ENCODE peak calls at places on chromosomes 7 and 10, in five cellular contexts. Z is activated naive CD8-positive, alpha-beta T cell treated with anti-CD3 and anti-CD28 coated beads, Interleukin-2, amount 50 U/mL, for 16 hours; I is posterior vena cava; E is HT1080; Y is aorta. G is an unnamed sample.

GRCh38 chr7:149856583-149856982 is 17.2 kb upstream of the ATP6V0E2 start:
- DNase-seq in Z (no peak), I (no peak), E (no peak), Y (no peak), G (no peak)

GRCh38 chr7:37287093-37287492 is 161.6 kb downstream of the ELMO1 start:
- DNase-seq in Z (no peak), I (no peak), E (no peak), Y (no peak), G (peak; percentile 37)

GRCh38 chr10:7370511-7370910 is 40.3 kb downstream of the SFMBT2 start:
- DNase-seq in Z (no peak), I (no peak), E (no peak), Y (no peak), G (no peak)

GRCh38 chr7:134290286-134290685 is 26.4 kb downstream of the SLC35B4 start:
- DNase-seq in Z (no peak), I (no peak), E (peak; percentile 11), Y (no peak), G (no peak)

GRCh38 chr7:22202141-22202540 is 154.8 kb downstream of the RAPGEF5 start:
- DNase-seq in Z (no peak), I (no peak), E (no peak), Y (no peak), G (peak; percentile 2)

GRCh38 chr10:3090914-3091313 is 23.6 kb downstream of the PFKP start:
- DNase-seq in Z (no peak), I (peak; percentile 62), E (peak; percentile 77), Y (no peak), G (no peak)

GRCh38 chr7:47183896-47184629 is 397.8 kb downstream of the TNS3 start:
- DNase-seq in Z (no peak), I (no peak), E (no peak), Y (no peak), G (no peak)

GRCh38 chr7:96342036-96342435 is 20.1 kb upstream of the SLC25A13 start:
- DNase-seq in Z (no peak), I (no peak), E (no peak), Y (no peak), G (no peak)

GRCh38 chr10:64733980-64734379 is 1212.8 kb downstream of the REEP3 start:
- DNase-seq in Z (no peak), I (no peak), E (peak; percentile 31), Y (no peak), G (peak; percentile 90)

GRCh38 chr10:101394522-101395133 is 40.7 kb downstream of the BTRC start:
- DNase-seq in Z (no peak), I (no peak), E (no peak), Y (no peak), G (peak; percentile 73)

GRCh38 chr10:110141185-110141584 is 66.2 kb upstream of the MXI1 start:
- DNase-seq in Z (no peak), I (no peak), E (peak; percentile 83), Y (no peak), G (no peak)

GRCh38 chr7:96709381-96710228 is at the start of gene SEM1:
- DNase-seq in Z (peak; percentile 22), I (peak; percentile 95), E (peak; percentile 77), Y (peak; percentile 94), G (peak; percentile 98)

GRCh38 chr10:73586583-73586984 is 4.6 kb downstream of the USP54 start:
- DNase-seq in Z (no peak), I (no peak), E (peak; percentile 43), Y (no peak), G (peak; percentile 89)

GRCh38 chr7:54333952-54334351 is 208.2 kb upstream of the VSTM2A start:
- DNase-seq in Z (no peak), I (no peak), E (no peak), Y (no peak), G (no peak)

GRCh38 chr7:128724743-128725142 is 14.4 kb upstream of the CALU start:
- DNase-seq in Z (no peak), I (no peak), E (no peak), Y (no peak), G (no peak)

GRCh38 chr7:22989646-22990587 is 24.0 kb downstream of the HYCC1 start:
- DNase-seq in Z (no peak), I (no peak), E (no peak), Y (no peak), G (no peak)

GRCh38 chr7:24978837-24979469 is 1.0 kb downstream of the OSBPL3 start:
- DNase-seq in Z (no peak), I (no peak), E (no peak), Y (no peak), G (peak; percentile 65)

GRCh38 chr10:17412323-17412722 is 42.1 kb downstream of the ST8SIA6 start:
- DNase-seq in Z (no peak), I (no peak), E (no peak), Y (no peak), G (peak; percentile 73)

GRCh38 chr10:123578721-123579120 is 87.4 kb upstream of the GPR26 start:
- DNase-seq in Z (no peak), I (no peak), E (no peak), Y (no peak), G (no peak)

GRCh38 chr7:93799750-93800357 is 90.7 kb downstream of the TFPI2 start:
- DNase-seq in Z (no peak), I (no peak), E (peak; percentile 9), Y (no peak), G (peak; percentile 81)

GRCh38 chr7:28364082-28364481 is 48.2 kb upstream of the CREB5 start:
- DNase-seq in Z (no peak), I (no peak), E (no peak), Y (no peak), G (no peak)

GRCh38 chr10:88080213-88080612 is 216.8 kb downstream of the PTEN start:
- DNase-seq in Z (no peak), I (no peak), E (peak; percentile 36), Y (no peak), G (no peak)

GRCh38 chr7:151068069-151068773 is 8.8 kb downstream of the SLC4A2 start:
- DNase-seq in Z (no peak), I (no peak), E (no peak), Y (no peak), G (no peak)

GRCh38 chr7:156903232-156903909 is 10.4 kb upstream of the LMBR1 start:
- DNase-seq in Z (no peak), I (no peak), E (peak; percentile 94), Y (no peak), G (no peak)

GRCh38 chr10:114328278-114328812 is 76.0 kb downstream of the AFAP1L2 start:
- DNase-seq in Z (no peak), I (no peak), E (no peak), Y (no peak), G (no peak)

GRCh38 chr10:47024399-47025252 is 113.4 kb downstream of the PTPN20 start:
- DNase-seq in Z (peak; percentile 37), I (peak; percentile 80), E (peak; percentile 49), Y (peak; percentile 86), G (peak; percentile 72)

GRCh38 chr7:39609462-39610149 is 13.8 kb upstream of the RALA start:
- DNase-seq in Z (no peak), I (peak; percentile 82), E (no peak), Y (peak; percentile 80), G (no peak)

GRCh38 chr7:22578048-22578770 is 78.2 kb upstream of the STEAP1B start:
- DNase-seq in Z (no peak), I (no peak), E (peak; percentile 88), Y (no peak), G (peak; percentile 1)

GRCh38 chr7:2738110-2738509 is 50.1 kb downstream of the AMZ1 start:
- DNase-seq in Z (no peak), I (peak; percentile 81), E (no peak), Y (no peak), G (no peak)

GRCh38 chr10:79434816-79435215 is 10.6 kb downstream of the ZCCHC24 start:
- DNase-seq in Z (no peak), I (peak; percentile 77), E (peak; percentile 58), Y (peak; percentile 78), G (no peak)

GRCh38 chr10:90695915-90696676 is 161.7 kb downstream of the HTR7 start:
- DNase-seq in Z (no peak), I (no peak), E (no peak), Y (no peak), G (no peak)

GRCh38 chr10:91768123-91768522 is 30.1 kb upstream of the TNKS2 start:
- DNase-seq in Z (no peak), I (no peak), E (no peak), Y (no peak), G (no peak)

GRCh38 chr10:35079763-35080162 is 10.4 kb downstream of the CUL2 start:
- DNase-seq in Z (no peak), I (no peak), E (peak; percentile 70), Y (no peak), G (no peak)

GRCh38 chr10:120480065-120480600 is 23.1 kb downstream of the PLPP4 start:
- DNase-seq in Z (no peak), I (no peak), E (no peak), Y (no peak), G (no peak)

GRCh38 chr10:18230794-18231193 is 90.6 kb downstream of the CACNB2 start:
- DNase-seq in Z (no peak), I (no peak), E (no peak), Y (no peak), G (no peak)

GRCh38 chr10:78406648-78407008 is 373.0 kb downstream of the RPS24 start:
- DNase-seq in Z (no peak), I (no peak), E (no peak), Y (no peak), G (no peak)

G was measured in OCI-M1.